ENCODE peak calls at places on chromosomes 5 and 9, in five cellular contexts. S is tibial artery; X is NT2/D1; N is CD8-positive, alpha-beta T cell; U is heart left ventricle. T is an unnamed sample.

GRCh38 chr5:110909950-110910349 is 161.6 kb upstream of the TSLP start:
- DNase-seq in U (no peak), N (no peak), X (no peak), S (no peak), T (no peak)

GRCh38 chr5:59039296-59040006 is 456.6 kb downstream of the RAB3C start:
- DNase-seq in S (peak; percentile 84), N (peak; percentile 94), X (peak; percentile 33), U (peak; percentile 75), T (peak; percentile 81)

GRCh38 chr9:86277072-86277471 is 5.3 kb downstream of the ISCA1 start:
- DNase-seq in X (no peak), S (no peak), U (no peak), N (no peak), T (no peak)

GRCh38 chr5:107251151-107251550 is 419.6 kb downstream of the EFNA5 start:
- DNase-seq in S (no peak), X (no peak), N (no peak), U (no peak), T (no peak)

GRCh38 chr5:126512451-126512850 is 82.6 kb downstream of the ALDH7A1 start:
- DNase-seq in N (no peak), U (no peak), S (no peak), X (no peak), T (no peak)

GRCh38 chr5:16489322-16489791 is 23.8 kb upstream of the ZNF622 start:
- DNase-seq in S (no peak), U (no peak), N (no peak), X (no peak), T (no peak)

GRCh38 chr5:173028811-173029327 is 27.3 kb upstream of the CREBRF start:
- DNase-seq in X (no peak), S (no peak), N (no peak), U (no peak), T (no peak)

GRCh38 chr9:106934831-106935230 is 71.9 kb downstream of the ZNF462 start:
- DNase-seq in X (peak; percentile 42), S (no peak), N (no peak), U (no peak), T (no peak)

GRCh38 chr9:88998911-88999310 is 7.6 kb downstream of the S1PR3 start:
- DNase-seq in U (peak; percentile 65), N (no peak), X (no peak), S (peak; percentile 73), T (peak; percentile 62)

GRCh38 chr9:89427621-89428221 is 70.2 kb downstream of the SEMA4D start:
- DNase-seq in S (no peak), U (no peak), N (peak; percentile 77), X (no peak), T (no peak)

GRCh38 chr9:136859821-136860269 is 6.3 kb downstream of the EDF1 start:
- DNase-seq in S (no peak), U (no peak), N (no peak), X (no peak), T (peak; percentile 18)

DNA sequence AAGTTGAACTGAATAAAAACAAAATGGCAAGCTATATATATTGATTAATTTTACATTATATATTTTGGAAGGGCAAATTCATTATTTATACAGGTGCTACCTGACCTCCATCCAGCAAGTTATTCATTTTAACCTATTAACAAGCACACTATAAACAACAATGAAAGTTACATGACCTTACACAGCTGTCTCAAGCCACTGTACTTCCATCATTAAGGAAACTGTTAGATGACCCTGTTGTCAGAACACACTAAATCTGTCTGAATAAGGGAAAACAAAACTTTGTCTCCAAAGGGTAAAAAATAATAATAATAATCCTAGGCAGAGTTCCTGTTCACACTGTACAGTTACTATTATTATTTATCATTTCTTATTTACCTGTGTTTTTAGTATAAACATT is 44.0 kb downstream of the NFIB start:
- DNase-seq in X (no peak), S (no peak), U (no peak), N (no peak), T (no peak)
- H3K4me1 ChIP-seq in X (no peaks in the 10 kb centered on the region), S (peaks cover 28% of the 10 kb centered on the region), U (peaks cover 77% of the 10 kb centered on the region), N (no peaks in the 10 kb centered on the region), T (peaks cover 41% of the 10 kb centered on the region)

GRCh38 chr5:181259974-181260719 is 796 bp downstream of the TRIM52 start:
- DNase-seq in X (no peak), N (no peak), S (no peak), U (no peak), T (no peak)

GRCh38 chr5:181255836-181256578 is 4.9 kb downstream of the TRIM52 start:
- DNase-seq in S (no peak), X (no peak), N (no peak), U (no peak), T (no peak)

GRCh38 chr5:181259283-181259682 is 1.7 kb downstream of the TRIM52 start:
- DNase-seq in U (no peak), S (no peak), X (no peak), N (no peak), T (no peak)

GRCh38 chr5:181260720-181261319 is at the start of gene TRIM52:
- DNase-seq in U (peak; percentile 93), S (peak; percentile 89), N (peak; percentile 93), X (peak; percentile 63), T (peak; percentile 95)

DNA sequence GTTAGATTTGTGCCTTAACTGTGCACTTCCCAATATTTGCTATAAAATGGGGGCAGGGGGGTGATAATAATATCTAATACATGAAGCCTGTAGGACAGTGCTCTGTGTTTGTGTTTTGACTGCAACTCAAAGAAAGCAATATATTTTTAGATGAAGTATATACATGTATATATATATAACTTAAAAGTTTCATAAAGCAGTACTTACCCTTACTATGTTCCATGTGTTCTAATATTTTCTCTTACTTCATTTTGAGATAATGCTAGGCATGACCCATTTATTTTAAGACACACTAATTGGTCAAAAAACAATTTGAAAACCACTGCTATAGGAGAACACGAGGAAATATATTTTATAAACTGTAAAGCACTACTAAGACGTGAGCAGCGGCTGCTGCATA is 2.4 kb downstream of the TRIM52 start:
- DNase-seq in N (no peak), S (no peak), U (no peak), X (no peak), T (no peak)
- H3K4me1 ChIP-seq in N (peaks cover 56% of the 10 kb centered on the region), S (peaks cover 51% of the 10 kb centered on the region), U (peaks cover 58% of the 10 kb centered on the region), X (no peaks in the 10 kb centered on the region), T (peaks cover 3% of the 10 kb centered on the region)

GRCh38 chr9:76464706-76465105 is 5.7 kb downstream of the GCNT1 start:
- DNase-seq in X (no peak), N (no peak), U (no peak), S (no peak), T (no peak)
- H3K4me1 ChIP-seq in X (peaks cover 3% of the 10 kb centered on the region), N (peaks cover 5% of the 10 kb centered on the region), U (no peaks in the 10 kb centered on the region), S (peaks cover 7% of the 10 kb centered on the region), T (peaks cover 3% of the 10 kb centered on the region)

DNA sequence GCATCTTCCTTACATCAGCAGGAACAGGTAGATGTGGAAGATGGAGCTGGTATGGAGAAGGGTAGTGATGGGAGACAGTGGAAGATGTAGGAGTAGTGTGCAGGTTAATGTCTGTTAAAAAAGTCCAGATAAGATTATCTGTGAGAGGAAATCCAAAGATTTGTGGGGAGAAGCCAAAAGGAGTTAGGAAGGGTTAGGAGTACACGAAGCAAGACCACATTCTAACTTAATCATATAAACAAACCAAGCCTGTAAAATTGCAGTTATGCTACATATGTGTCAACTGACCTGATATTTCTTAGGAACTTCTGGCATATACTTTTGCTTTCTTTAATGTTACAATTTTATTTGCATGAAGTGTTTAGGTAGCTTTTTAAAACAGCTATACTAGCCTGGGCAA is 142.1 kb upstream of the DMRT1 start:
- DNase-seq in S (no peak), U (no peak), N (no peak), X (no peak), T (no peak)
- H3K4me1 ChIP-seq in S (peaks cover 64% of the 10 kb centered on the region), U (peaks cover 73% of the 10 kb centered on the region), N (no peaks in the 10 kb centered on the region), X (no peaks in the 10 kb centered on the region), T (no peaks in the 10 kb centered on the region)

T was measured in BE2C.